ENCODE peak calls at places on chromosome 14, in four cellular contexts. G is stimulated activated CD4-positive, alpha-beta T cell treated with anti-CD3 and anti-CD28 coated beads, TNF-alpha, amount 100 ng/mL, for 48 hours; W is sigmoid colon; O is erythroblast. B is an unnamed sample.

GRCh38 chr14:103882503-103883262 is 35.3 kb upstream of the PPP1R13B start:
- DNase-seq in G (no peak), W (no peak), O (no peak), B (no peak)

GRCh38 chr14:99788713-99789112 is 4.5 kb upstream of the EML1 start:
- DNase-seq in G (no peak), W (peak), O (no peak), B (no peak)

GRCh38 chr14:76348898-76349297 is 27.0 kb upstream of the ESRRB start:
- DNase-seq in G (no peak), W (no peak), O (no peak), B (no peak)

GRCh38 chr14:103530390-103530789 is 1.4 kb downstream of the TRMT61A start:
- DNase-seq in G (no peak), W (peak), O (peak), B (no peak)

GRCh38 chr14:35818346-35819115 is 7.6 kb upstream of the BRMS1L start:
- DNase-seq in G (no peak), W (no peak), O (peak), B (peak)

GRCh38 chr14:99552572-99553216 is 51.3 kb downstream of the CCDC85C start:
- DNase-seq in G (no peak), W (no peak), O (no peak), B (no peak)

GRCh38 chr14:92254786-92255185 is 68.2 kb upstream of the SLC24A4 start:
- DNase-seq in G (no peak), W (peak), O (no peak), B (peak)

GRCh38 chr14:23695220-23695999 is 59.2 kb downstream of the DHRS2 start:
- DNase-seq in G (no peak), W (no peak), O (no peak), B (peak)

GRCh38 chr14:96162265-96162664 is 42.4 kb upstream of the BDKRB2 start:
- DNase-seq in G (no peak), W (no peak), O (no peak), B (no peak)

GRCh38 chr14:75885829-75886228 is 96.0 kb downstream of the TGFB3 start:
- DNase-seq in G (no peak), W (no peak), O (no peak), B (no peak)

GRCh38 chr14:62126885-62127478 is 364.8 kb downstream of the SNAPC1 start:
- DNase-seq in G (no peak), W (no peak), O (peak), B (peak)

GRCh38 chr14:64979336-64980074 is 7.2 kb upstream of the FNTB start:
- DNase-seq in G (no peak), W (no peak), O (no peak), B (no peak)

GRCh38 chr14:90696728-90697127 is 119.5 kb downstream of the TTC7B start:
- DNase-seq in G (no peak), W (no peak), O (no peak), B (no peak)

GRCh38 chr14:94748667-94749347 is 21.1 kb downstream of the GSC start:
- DNase-seq in G (no peak), W (no peak), O (no peak), B (no peak)

GRCh38 chr14:68401320-68401719 is 391.5 kb downstream of the ZFP36L1 start:
- DNase-seq in G (no peak), W (no peak), O (no peak), B (no peak)

GRCh38 chr14:51211149-51211548 is 28.9 kb upstream of the TMX1 start:
- DNase-seq in G (no peak), W (no peak), O (no peak), B (no peak)